ENCODE peak calls at places on chromosome 10, in nine cellular contexts. M is A549, I is Panc1, R is K562, W is HL-60, E is SK-N-SH, Y is HCT116, C is HepG2, J is GM12878. A is an unnamed sample.

GRCh38 chr10:125121003-125121402 is 39.4 kb downstream of the CTBP2 start:
- DNase-seq in E (no peak), Y (peak; percentile 88), I (no peak), R (no peak), M (no peak), J (no peak), W (no peak), C (no peak), A (no peak)

GRCh38 chr10:34716958-34717357 is 98.1 kb downstream of the PARD3 start:
- DNase-seq in W (peak; percentile 26), I (no peak), Y (no peak), M (no peak), R (peak; percentile 46), J (no peak), E (no peak), C (no peak), A (no peak)

GRCh38 chr10:61451357-61451756 is 1.8 kb downstream of the TMEM26 start:
- DNase-seq in E (no peak), C (no peak), Y (no peak), M (no peak), I (no peak), J (no peak), W (no peak), R (no peak), A (no peak)

GRCh38 chr10:74333174-74333573 is 182.2 kb downstream of the ADK start:
- DNase-seq in C (no peak), W (no peak), E (peak; percentile 15), Y (no peak), I (no peak), M (no peak), R (no peak), J (no peak), A (no peak)

GRCh38 chr10:77833225-77833624 is 93.3 kb downstream of the DLG5 start:
- DNase-seq in C (no peak), I (no peak), J (no peak), E (no peak), M (no peak), Y (no peak), W (no peak), R (no peak), A (no peak)

GRCh38 chr10:655184-655583 is 34.3 kb downstream of the DIP2C start:
- DNase-seq in Y (no peak), I (no peak), C (no peak), E (no peak), W (no peak), M (no peak), J (no peak), R (no peak), A (no peak)

GRCh38 chr10:26475448-26475847 is 37.3 kb downstream of the APBB1IP start:
- DNase-seq in M (no peak), W (no peak), E (no peak), Y (no peak), J (no peak), R (no peak), C (no peak), I (no peak), A (no peak)

GRCh38 chr10:127150136-127150535 is 46.3 kb downstream of the INSYN2A start:
- DNase-seq in J (no peak), I (no peak), Y (peak; percentile 27), W (no peak), M (peak; percentile 8), C (no peak), R (no peak), E (no peak), A (peak; percentile 28)

GRCh38 chr10:99620713-99621453 is 644 bp upstream of the SLC25A28 start:
- DNase-seq in E (peak; percentile 90), M (peak; percentile 84), Y (peak; percentile 89), I (peak; percentile 74), R (peak; percentile 96), J (peak; percentile 26), C (peak; percentile 83), W (peak; percentile 95), A (peak; percentile 100)

GRCh38 chr10:8365935-8366911 is 311.7 kb downstream of the GATA3 start:
- DNase-seq in I (peak; percentile 39), R (no peak), J (peak; percentile 12), W (no peak), Y (no peak), C (peak; percentile 42), M (peak; percentile 80), E (no peak), A (no peak)

GRCh38 chr10:102167861-102168260 is 15.7 kb downstream of the NOLC1 start:
- DNase-seq in I (no peak), W (no peak), M (no peak), J (no peak), E (no peak), Y (no peak), R (no peak), C (no peak), A (no peak)

GRCh38 chr10:50538473-50539398 is 85.0 kb downstream of the SGMS1 start:
- DNase-seq in Y (peak; percentile 27), M (no peak), E (no peak), J (no peak), R (peak; percentile 75), W (no peak), C (peak; percentile 92), I (no peak), A (no peak)

GRCh38 chr10:133258066-133258817 is 18.4 kb downstream of the ADAM8 start:
- DNase-seq in C (no peak), Y (no peak), W (peak; percentile 56), J (no peak), R (no peak), M (no peak), E (no peak), I (no peak), A (no peak)

GRCh38 chr10:110399163-110400094 is 94.7 kb upstream of the SMNDC1 start:
- DNase-seq in E (no peak), C (peak; percentile 79), W (no peak), M (peak; percentile 90), I (peak; percentile 99), J (no peak), Y (peak; percentile 95), R (no peak), A (no peak)

GRCh38 chr10:129921065-129921670 is 42.9 kb downstream of the EBF3 start:
- DNase-seq in J (no peak), Y (no peak), E (no peak), R (no peak), C (no peak), M (no peak), W (no peak), I (no peak), A (no peak)

DNA sequence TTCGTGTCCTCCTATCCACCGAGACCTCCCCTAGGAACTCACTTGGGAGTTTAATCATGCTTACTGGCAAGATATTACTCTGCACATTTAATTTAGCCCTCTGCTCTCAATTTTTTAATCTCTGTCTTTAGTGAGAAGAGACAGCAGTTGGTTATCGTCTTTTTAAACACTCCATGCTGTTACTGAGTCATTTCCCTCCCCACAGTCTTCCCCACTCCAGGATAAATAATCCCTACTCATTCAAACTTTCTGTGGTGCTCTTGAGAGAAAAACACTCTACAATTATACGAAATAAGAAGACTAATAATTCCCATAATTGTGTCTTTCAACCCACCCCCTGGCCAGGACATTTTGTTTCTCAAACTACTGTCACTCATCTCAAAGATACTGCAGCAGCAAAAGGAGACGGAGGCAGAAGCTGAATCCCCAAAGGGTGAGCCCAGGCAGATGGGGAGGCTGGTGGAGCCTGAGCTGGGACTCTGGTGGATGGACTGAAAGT is 84.2 kb downstream of the ANK3 start:
- DNase-seq in W (no peak), C (no peak), E (peak; percentile 11), Y (no peak), I (no peak), R (peak; percentile 58), J (no peak), M (no peak), A (no peak)
- TF ChIP-seq REST in W (no peak), C (no peak), E (no peak), Y (no peak), I (no peak), R (no peak), J (no peak), M (no peak), A (no peak)

GRCh38 chr10:71348850-71349249 is 29.8 kb downstream of the SLC29A3 start:
- DNase-seq in R (no peak), I (no peak), J (no peak), W (no peak), M (no peak), E (no peak), C (no peak), Y (no peak), A (no peak)

GRCh38 chr10:71354771-71355170 is 35.7 kb downstream of the SLC29A3 start:
- DNase-seq in M (no peak), R (no peak), C (no peak), I (no peak), E (no peak), J (no peak), W (no peak), Y (no peak), A (no peak)

GRCh38 chr10:71349401-71349800 is 30.3 kb downstream of the SLC29A3 start:
- DNase-seq in I (no peak), Y (no peak), W (no peak), C (no peak), R (no peak), J (no peak), E (no peak), M (no peak), A (no peak)

GRCh38 chr10:71351087-71351486 is 32.0 kb downstream of the SLC29A3 start:
- DNase-seq in M (no peak), W (no peak), C (no peak), R (no peak), Y (no peak), I (no peak), J (no peak), E (no peak), A (no peak)

DNA sequence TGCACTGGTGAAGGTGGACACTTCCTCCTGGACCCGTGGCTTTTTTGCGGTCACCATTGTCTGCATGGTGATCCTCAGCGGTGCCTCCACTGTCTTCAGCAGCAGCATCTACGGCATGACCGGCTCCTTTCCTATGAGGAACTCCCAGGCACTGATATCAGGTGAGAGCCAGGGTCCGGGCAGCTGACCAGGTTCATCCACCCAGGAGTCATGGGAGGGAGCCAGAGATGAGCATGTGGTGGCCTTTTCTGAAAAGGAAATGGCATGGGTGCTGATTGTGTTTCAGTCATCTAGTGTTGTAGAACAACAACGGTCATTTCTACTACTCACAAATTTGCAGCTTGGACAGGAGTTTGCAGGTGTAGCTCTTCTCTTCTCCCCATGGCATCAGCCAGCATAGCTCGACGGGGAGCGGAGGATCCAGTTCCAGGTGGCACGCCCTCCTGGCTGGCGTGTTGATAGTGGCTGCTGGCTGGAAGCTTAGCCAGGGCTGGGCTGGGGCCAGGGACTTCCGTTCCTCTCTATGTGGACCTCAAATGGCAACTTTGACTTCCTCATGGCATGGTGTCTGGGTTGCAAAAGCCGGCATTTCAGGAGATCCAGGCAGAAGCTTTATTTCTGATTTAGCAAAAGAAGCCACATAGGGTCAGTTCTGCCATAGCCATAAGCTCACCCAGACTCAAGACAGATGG is 32.7 kb downstream of the SLC29A3 start:
- DNase-seq in E (no peak), C (no peak), J (no peak), M (no peak), W (peak; percentile 77), I (no peak), Y (no peak), R (no peak), A (no peak)
- TF ChIP-seq REST in E (no peak), C (no peak), J (no peak), M (no peak), W (no peak), I (no peak), Y (no peak), R (no peak), A (no peak)

GRCh38 chr10:76738991-76739390 is 898.6 kb downstream of the KCNMA1 start:
- DNase-seq in E (no peak), M (no peak), R (no peak), I (no peak), J (no peak), W (no peak), C (no peak), Y (no peak), A (no peak)
- TF ChIP-seq REST in E (no peak), M (no peak), R (no peak), I (no peak), J (no peak), W (no peak), C (no peak), Y (no peak), A (no peak)

GRCh38 chr10:79239275-79239779 is 107.9 kb upstream of the PPIF start:
- DNase-seq in Y (no peak), E (peak; percentile 50), J (no peak), W (no peak), M (no peak), C (no peak), R (peak; percentile 73), I (no peak), A (peak; percentile 67)
- TF ChIP-seq REST in Y (no peak), E (no peak), J (no peak), W (no peak), M (no peak), C (no peak), R (no peak), I (no peak), A (no peak)

A was measured in GM23338.